ENCODE peak calls at places on chromosome 1, in four cellular contexts. B is lung, O is body of pancreas, Z is lung microvascular endothelial cell. R is an unnamed sample.

GRCh38 chr1:65965112-65965511 is 172.4 kb downstream of the PDE4B start:
- DNase-seq in O (no peak), B (no peak), Z (no peak), R (no peak)

GRCh38 chr1:181089777-181090505 is 1.4 kb downstream of the IER5 start:
- DNase-seq in O (peak), B (peak), Z (peak), R (peak)

GRCh38 chr1:43317817-43318471 is 17.2 kb downstream of the TIE1 start:
- DNase-seq in O (no peak), Z (no peak), B (no peak), R (no peak)

GRCh38 chr1:226176870-226177269 is 9.7 kb downstream of the ACBD3 start:
- DNase-seq in B (no peak), O (no peak), Z (no peak), R (no peak)

GRCh38 chr1:12057382-12057781 is 5.7 kb upstream of the TNFRSF8 start:
- DNase-seq in O (no peak), Z (no peak), B (no peak), R (no peak)

GRCh38 chr1:161258439-161259386 is at the start of gene PCP4L1:
- DNase-seq in O (peak), B (peak), Z (peak), R (peak)

GRCh38 chr1:100230760-100231159 is 18.9 kb downstream of the DBT start:
- DNase-seq in B (no peak), O (no peak), Z (no peak), R (no peak)

GRCh38 chr1:156852414-156852874 is 6.5 kb downstream of the INSRR start:
- DNase-seq in O (peak), B (no peak), Z (peak), R (peak)

GRCh38 chr1:230867903-230868735 is at the start of gene C1orf198:
- DNase-seq in O (peak), B (peak), Z (peak), R (peak)

GRCh38 chr1:10339815-10340214 is 59.0 kb upstream of the PGD start:
- DNase-seq in Z (peak), O (peak), B (no peak), R (peak)